ENCODE peak calls at places on chromosomes 6 and 20, in ten cellular contexts. T is HCT116, W is endothelial cell of umbilical vein, M is GM23248, K is small intestine, X is mesendoderm, J is tibial artery, N is PC-3, O is neuronal stem cell, E is ovary. R is an unnamed sample. For H3K4me1 and H3K27me3, the result is how much of the 10 kb centered on the place peaks cover.

GRCh38 chr6:169221264-169221663 is 32.4 kb downstream of the THBS2 start:
- DNase-seq in X (peak), T (no peak), M (no peak), O (no peak), J (no peak), W (no peak), N (no peak), K (no peak), E (no peak), R (no peak)

GRCh38 chr6:134373282-134373922 is 55.5 kb upstream of the SGK1 start:
- DNase-seq in J (peak), E (no peak), X (no peak), N (peak), W (peak), T (no peak), O (no peak), K (no peak), M (peak), R (peak)

GRCh38 chr6:126176266-126176665 is 163.6 kb upstream of the CENPW start:
- DNase-seq in O (no peak), K (no peak), E (no peak), N (peak), W (peak), T (no peak), J (no peak), M (peak), X (peak), R (peak)

GRCh38 chr20:2299301-2299700 is 3.5 kb downstream of the TGM3 start:
- DNase-seq in N (no peak), K (peak), J (peak), M (peak), X (no peak), W (no peak), E (no peak), O (no peak), T (no peak), R (peak)

GRCh38 chr6:151403919-151404308 is 12.6 kb upstream of the ZBTB2 start:
- DNase-seq in J (no peak), W (no peak), O (no peak), N (no peak), K (no peak), E (no peak), T (no peak), X (no peak), M (no peak), R (no peak)

GRCh38 chr6:40042232-40042631 is 108.0 kb upstream of the MOCS1 start:
- DNase-seq in W (no peak), T (no peak), J (no peak), M (no peak), N (no peak), E (no peak), X (no peak), K (no peak), O (no peak), R (no peak)

GRCh38 chr6:29926081-29926794 is 16.1 kb upstream of the HLA-A start:
- DNase-seq in O (no peak), J (no peak), N (no peak), W (no peak), E (peak), T (no peak), M (peak), X (no peak), K (peak), R (peak)

GRCh38 chr20:5991623-5992441 is 41.4 kb downstream of the MCM8 start:
- DNase-seq in K (peak), M (peak), T (no peak), O (no peak), X (no peak), E (no peak), J (no peak), N (peak), W (peak), R (peak)

GRCh38 chr6:75282706-75283105 is 1.9 kb downstream of the TMEM30A start:
- DNase-seq in E (no peak), W (peak), T (no peak), M (peak), X (peak), J (no peak), K (no peak), O (no peak), N (peak), R (peak)

GRCh38 chr6:36149436-36149835 is 19.1 kb downstream of the MAPK13 start:
- DNase-seq in T (no peak), M (no peak), J (no peak), N (no peak), O (no peak), W (no peak), K (no peak), X (no peak), E (no peak), R (no peak)

GRCh38 chr6:3663081-3663480 is 88.4 kb downstream of the PXDC1 start:
- DNase-seq in X (no peak), K (no peak), W (no peak), T (no peak), O (no peak), J (no peak), E (no peak), N (no peak), M (no peak), R (no peak)

GRCh38 chr20:36571564-36572504 is 1.6 kb upstream of the TGIF2 start:
- DNase-seq in X (peak), E (no peak), M (no peak), N (no peak), J (no peak), T (no peak), K (no peak), W (no peak), O (no peak), R (no peak)

GRCh38 chr6:36608788-36609563 is 14.8 kb downstream of the SRSF3 start:
- DNase-seq in X (no peak), T (no peak), W (no peak), K (peak), M (peak), O (no peak), E (peak), N (no peak), J (no peak), R (no peak)

GRCh38 chr20:57207251-57207650 is 59.2 kb downstream of the BMP7 start:
- DNase-seq in J (no peak), K (no peak), X (no peak), O (no peak), E (no peak), M (no peak), N (no peak), W (no peak), T (no peak), R (no peak)

GRCh38 chr6:87965806-87966205 is 81.8 kb upstream of the SPACA1 start:
- DNase-seq in E (no peak), O (no peak), T (no peak), W (no peak), J (no peak), X (no peak), N (no peak), M (no peak), K (no peak), R (no peak)

GRCh38 chr20:35953411-35954199 is 697 bp downstream of the SCAND1 start:
- DNase-seq in O (no peak), W (peak), N (peak), K (peak), X (peak), E (no peak), J (peak), M (peak), T (no peak), R (peak)

GRCh38 chr20:57375652-57376230 is 15.5 kb upstream of the RBM38 start:
- DNase-seq in E (no peak), O (no peak), M (no peak), T (no peak), W (no peak), K (no peak), X (no peak), N (no peak), J (no peak), R (no peak)

GRCh38 chr20:14984768-14985622 is 647.6 kb upstream of the FLRT3 start:
- DNase-seq in X (no peak), K (peak), N (peak), E (no peak), O (no peak), M (no peak), J (no peak), W (peak), T (no peak), R (peak)

GRCh38 chr6:44514085-44514484 is 126.6 kb downstream of the CDC5L start:
- DNase-seq in M (no peak), N (no peak), O (no peak), E (no peak), K (no peak), T (no peak), J (no peak), W (no peak), X (no peak), R (no peak)

GRCh38 chr6:130517444-130517931 is 151.7 kb downstream of the TMEM200A start:
- DNase-seq in K (peak), M (peak), O (no peak), J (no peak), W (no peak), T (peak), N (peak), E (no peak), X (no peak), R (no peak)

GRCh38 chr6:13406781-13407180 is 78.4 kb upstream of the TBC1D7 start:
- DNase-seq in O (no peak), M (no peak), N (no peak), T (peak), E (no peak), X (peak), W (no peak), J (no peak), K (no peak), R (no peak)

GRCh38 chr20:20143165-20143564 is 90.8 kb downstream of the CFAP61 start:
- DNase-seq in E (no peak), K (no peak), N (no peak), M (no peak), X (no peak), O (no peak), T (no peak), J (no peak), W (no peak), R (no peak)

DNA sequence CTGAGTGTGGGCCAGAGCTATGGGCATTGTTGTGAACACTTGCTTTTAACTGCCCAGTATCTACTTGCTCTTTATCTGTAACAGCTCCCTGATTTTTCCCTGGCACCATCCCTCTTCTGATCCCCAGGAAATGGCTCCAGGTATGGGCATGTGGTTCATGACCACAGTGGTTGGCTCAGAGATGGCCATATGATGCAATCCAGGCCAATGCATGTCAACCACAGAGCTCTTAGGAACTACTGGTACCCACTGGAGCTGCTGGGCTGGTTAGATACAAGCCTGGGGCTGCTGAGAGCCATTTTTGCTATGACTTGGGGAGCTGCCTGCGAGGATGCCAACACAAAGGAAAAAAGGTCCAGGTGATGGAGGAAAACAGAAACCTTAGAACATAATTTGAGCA is 55.6 kb downstream of the KCNB1 start:
- DNase-seq in K (no peak), W (no peak), O (no peak), N (no peak), J (no peak), T (no peak), M (no peak), X (no peak), E (no peak), R (no peak)
- H3K4me1 ChIP-seq in K (under half), W (under half), O (under half), N (under half), J (under half), T (under half), M (under half), X (under half), E (under half), R (under half)

GRCh38 chr20:25053207-25054132 is 4.5 kb downstream of the ACSS1 start:
- DNase-seq in J (peak), O (no peak), E (peak), M (peak), N (no peak), X (no peak), T (no peak), K (no peak), W (peak), R (peak)

GRCh38 chr20:25051386-25052155 is 6.4 kb downstream of the ACSS1 start:
- DNase-seq in N (no peak), T (no peak), O (no peak), J (peak), K (no peak), W (no peak), M (no peak), X (no peak), E (peak), R (no peak)

GRCh38 chr20:25054133-25054820 is 3.7 kb downstream of the ACSS1 start:
- DNase-seq in E (peak), J (no peak), M (no peak), X (no peak), K (peak), W (no peak), T (no peak), O (no peak), N (no peak), R (no peak)

GRCh38 chr20:25050501-25051350 is 7.2 kb downstream of the ACSS1 start:
- DNase-seq in T (no peak), E (peak), J (peak), N (no peak), X (no peak), W (no peak), M (no peak), O (no peak), K (no peak), R (no peak)

DNA sequence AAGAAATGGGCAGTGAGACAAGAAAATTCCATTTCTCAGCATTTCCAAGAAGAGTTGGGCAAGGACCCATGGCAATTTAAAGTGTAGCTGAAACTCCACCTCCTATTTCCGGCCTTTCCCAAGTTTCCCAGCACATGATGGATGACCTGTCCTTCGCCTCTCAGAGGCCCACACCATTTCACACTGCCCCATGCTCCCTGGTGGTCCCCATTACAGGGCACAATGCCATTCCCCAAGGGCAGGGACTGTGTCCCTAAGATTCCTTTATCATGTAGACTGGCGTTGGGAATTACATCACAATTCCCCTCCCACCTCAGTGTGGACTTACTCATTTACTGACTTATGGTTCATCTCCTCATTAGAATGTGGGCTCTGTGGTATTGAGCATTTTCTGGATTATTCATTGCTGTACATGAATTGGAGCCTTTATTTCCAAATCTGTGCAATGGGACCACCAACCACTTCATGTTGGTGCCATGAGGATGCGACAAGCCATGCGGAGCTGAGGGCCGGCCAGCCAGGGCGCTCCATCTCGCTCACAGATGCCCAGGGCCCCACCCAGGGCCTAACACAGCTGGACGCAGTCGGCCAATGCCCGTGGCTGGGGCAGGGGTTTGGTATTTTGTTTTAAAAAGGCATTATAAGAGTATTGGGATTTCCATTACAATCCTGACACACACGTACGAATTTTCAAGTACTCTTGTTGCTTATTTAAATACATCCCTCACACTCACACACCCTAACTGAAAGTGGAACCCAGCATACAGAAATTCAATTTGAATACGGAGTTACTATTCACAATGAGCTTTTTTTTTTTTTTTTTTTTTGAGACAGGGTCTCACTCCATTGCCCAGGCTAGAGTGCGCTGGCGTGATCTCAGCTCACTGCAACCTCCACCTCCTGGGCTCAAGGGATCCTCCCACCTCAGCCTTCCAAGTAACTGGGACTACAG is 5.4 kb downstream of the ACSS1 start:
- DNase-seq in T (no peak), E (peak), M (peak), J (peak), W (no peak), N (no peak), K (no peak), O (no peak), X (no peak), R (no peak)
- H3K27me3 ChIP-seq in T (under half), E (under half), M (under half), J (under half), W (under half), N (under half), K (under half), O (half or more), X (under half), R (under half)

GRCh38 chr6:146914563-146915483 is 289.4 kb upstream of the STXBP5 start:
- DNase-seq in N (peak), O (no peak), X (peak), M (peak), T (peak), W (peak), J (peak), E (peak), K (peak), R (peak)
- H3K4me3 ChIP-seq in N (peak), O (no peak), X (no peak), M (peak), T (peak), W (peak), J (peak), E (peak), K (no peak), R (peak)

DNA sequence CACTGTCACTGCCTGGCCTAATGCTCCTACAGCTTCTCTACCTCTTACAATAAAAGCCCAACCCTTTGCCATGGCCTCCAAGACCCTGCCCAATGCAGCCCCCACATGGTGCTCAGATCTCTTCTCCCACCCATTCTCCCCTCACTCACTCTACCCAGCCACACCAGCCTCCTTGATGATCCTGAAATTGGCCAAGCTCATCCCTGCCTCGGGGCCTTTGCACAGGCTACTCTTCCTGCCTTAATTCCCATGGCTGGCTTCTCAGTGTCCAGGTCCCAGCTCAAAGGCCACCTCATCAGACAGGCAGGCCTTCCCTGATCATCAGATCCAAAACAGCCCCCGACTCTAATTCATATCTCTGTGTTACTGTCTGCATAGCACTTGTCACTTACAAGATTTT is 25.6 kb downstream of the PREX1 start:
- DNase-seq in O (no peak), E (no peak), X (no peak), M (no peak), T (no peak), N (no peak), J (no peak), K (no peak), W (no peak), R (no peak)
- H3K4me1 ChIP-seq in O (under half), E (under half), X (under half), M (under half), T (under half), N (under half), J (under half), K (under half), W (under half), R (under half)

DNA sequence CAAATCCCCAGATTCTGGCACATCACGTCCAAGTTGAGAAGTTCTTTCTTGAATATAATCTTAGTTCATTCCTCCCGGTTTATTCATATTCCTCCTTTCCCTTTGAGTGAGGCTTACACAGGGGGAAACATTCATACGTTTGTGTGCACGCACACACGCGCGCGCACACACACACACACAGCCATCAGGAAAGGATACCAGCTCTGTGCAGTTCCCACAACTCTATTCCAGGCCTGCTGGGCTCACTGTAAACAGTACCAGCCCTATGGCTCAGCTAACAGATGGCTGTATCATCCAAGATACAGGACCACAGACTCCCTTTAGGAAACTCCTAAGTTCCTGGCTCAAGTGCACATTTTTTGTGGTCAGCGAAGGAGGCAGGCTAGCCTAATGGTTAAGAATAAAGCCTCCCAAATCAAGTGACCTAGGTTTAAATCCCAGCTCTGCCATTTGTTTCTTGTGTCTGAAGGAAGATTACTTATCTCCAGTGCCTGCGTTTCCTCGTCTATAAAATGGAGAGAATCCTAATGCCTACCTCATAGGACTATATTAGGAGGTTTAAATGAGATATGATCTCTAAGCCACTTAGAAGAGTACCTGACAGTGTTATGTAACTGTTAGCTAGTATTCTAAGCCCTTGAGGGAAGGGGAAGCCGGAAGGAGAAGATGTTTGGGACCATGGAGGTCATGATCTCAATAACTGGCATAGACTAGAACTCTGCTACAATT is 3.7 kb upstream of the TAF8 start:
- DNase-seq in N (no peak), W (peak), M (peak), O (no peak), X (no peak), J (no peak), K (no peak), T (no peak), E (no peak), R (peak)
- H3K27me3 ChIP-seq in N (under half), W (under half), M (under half), O (under half), X (under half), J (under half), K (under half), T (under half), E (under half), R (under half)

DNA sequence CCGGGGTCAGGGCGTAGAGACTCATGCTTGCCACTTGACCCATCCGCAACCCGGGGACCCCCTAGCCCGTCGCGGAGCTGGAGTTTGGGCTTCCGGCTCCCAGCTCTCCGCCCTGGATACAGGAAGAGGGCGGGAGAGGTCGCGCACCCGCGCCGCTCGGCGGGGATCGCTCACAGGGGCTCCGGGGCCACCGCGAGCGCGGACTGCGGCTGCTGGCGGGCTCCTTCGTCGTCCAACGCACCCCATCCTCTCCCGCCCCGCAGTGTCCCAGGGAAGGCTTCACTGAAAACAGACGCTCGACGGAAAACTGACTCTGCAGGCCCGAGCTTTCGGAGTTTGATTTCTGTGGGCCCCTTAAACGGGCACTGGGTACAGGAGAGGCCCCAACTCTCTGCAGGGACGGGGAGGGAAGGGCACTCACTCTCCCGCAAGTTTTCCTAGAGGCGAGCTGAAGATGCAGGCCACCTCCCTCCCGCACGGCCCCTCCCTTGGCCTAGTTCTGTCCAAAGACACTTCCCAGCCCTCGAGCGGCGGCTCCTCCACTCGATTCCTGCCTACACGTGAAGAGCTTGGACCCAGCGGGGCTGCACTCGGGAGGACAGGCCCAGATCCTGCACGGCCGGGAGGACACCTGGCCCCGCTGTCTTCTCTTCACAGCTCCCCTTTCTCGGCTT is 5.3 kb downstream of the OLIG3 start:
- DNase-seq in J (no peak), E (no peak), T (no peak), N (no peak), X (peak), W (no peak), M (no peak), K (no peak), O (peak), R (no peak)
- H3K4me3 ChIP-seq in J (no peak), E (no peak), T (no peak), N (no peak), X (no peak), W (no peak), M (no peak), K (no peak), O (no peak), R (no peak)